ENCODE peak calls at places on chromosomes 4 and X, in ten cellular contexts. One of them, this sample, is unnamed.

GRCh38 chrX:130173190-130173895 is 1.6 kb downstream of the RAB33A start:
- DNase-seq in Peyer's patch: peak
- DNase-seq in neural crest cell: no peak
- DNase-seq in GM20000: peak
- DNase-seq in PC-3: peak
- DNase-seq in tibial nerve: peak
- DNase-seq in HFFc6: peak
- DNase-seq in endothelial cell: no peak
- DNase-seq in RWPE1: no peak
- DNase-seq in brain microvascular endothelial cell: peak
- DNase-seq in this sample: no peak

GRCh38 chr4:72179342-72179741 is 147.5 kb downstream of the NPFFR2 start:
- DNase-seq in brain microvascular endothelial cell: no peak
- DNase-seq in RWPE1: no peak
- DNase-seq in GM20000: no peak
- DNase-seq in neural crest cell: no peak
- DNase-seq in HFFc6: no peak
- DNase-seq in Peyer's patch: no peak
- DNase-seq in endothelial cell: no peak
- DNase-seq in tibial nerve: no peak
- DNase-seq in PC-3: no peak
- DNase-seq in this sample: no peak

GRCh38 chrX:6307156-6307555 is 78.5 kb upstream of the NLGN4X start:
- DNase-seq in PC-3: no peak
- DNase-seq in endothelial cell: no peak
- DNase-seq in neural crest cell: no peak
- DNase-seq in HFFc6: no peak
- DNase-seq in brain microvascular endothelial cell: no peak
- DNase-seq in Peyer's patch: no peak
- DNase-seq in tibial nerve: no peak
- DNase-seq in GM20000: no peak
- DNase-seq in RWPE1: no peak
- DNase-seq in this sample: no peak

GRCh38 chrX:19513383-19513782 is 1.9 kb downstream of the MAP3K15 start:
- DNase-seq in GM20000: no peak
- DNase-seq in HFFc6: no peak
- DNase-seq in brain microvascular endothelial cell: no peak
- DNase-seq in neural crest cell: no peak
- DNase-seq in Peyer's patch: no peak
- DNase-seq in tibial nerve: no peak
- DNase-seq in endothelial cell: no peak
- DNase-seq in PC-3: peak
- DNase-seq in RWPE1: no peak
- DNase-seq in this sample: no peak

GRCh38 chrX:2584216-2584615 is 83.4 kb upstream of the DHRSX start:
- DNase-seq in Peyer's patch: no peak
- DNase-seq in PC-3: no peak
- DNase-seq in tibial nerve: no peak
- DNase-seq in GM20000: peak
- DNase-seq in neural crest cell: peak
- DNase-seq in HFFc6: no peak
- DNase-seq in brain microvascular endothelial cell: no peak
- DNase-seq in RWPE1: no peak
- DNase-seq in endothelial cell: peak
- DNase-seq in this sample: no peak

GRCh38 chr4:80125252-80126177 is 52.5 kb upstream of the ANTXR2 start:
- DNase-seq in brain microvascular endothelial cell: no peak
- DNase-seq in HFFc6: peak
- DNase-seq in tibial nerve: peak
- DNase-seq in Peyer's patch: peak
- DNase-seq in neural crest cell: no peak
- DNase-seq in RWPE1: peak
- DNase-seq in PC-3: peak
- DNase-seq in endothelial cell: peak
- DNase-seq in GM20000: peak
- DNase-seq in this sample: no peak

GRCh38 chr4:8905773-8906667 is 34.4 kb upstream of the HMX1 start:
- DNase-seq in GM20000: no peak
- DNase-seq in brain microvascular endothelial cell: no peak
- DNase-seq in HFFc6: no peak
- DNase-seq in endothelial cell: no peak
- DNase-seq in Peyer's patch: no peak
- DNase-seq in PC-3: no peak
- DNase-seq in neural crest cell: no peak
- DNase-seq in tibial nerve: no peak
- DNase-seq in RWPE1: no peak
- DNase-seq in this sample: no peak

GRCh38 chrX:73683236-73683859 is 120.4 kb downstream of the CHIC1 start:
- DNase-seq in Peyer's patch: no peak
- DNase-seq in RWPE1: no peak
- DNase-seq in PC-3: peak
- DNase-seq in tibial nerve: no peak
- DNase-seq in HFFc6: peak
- DNase-seq in GM20000: no peak
- DNase-seq in brain microvascular endothelial cell: peak
- DNase-seq in endothelial cell: no peak
- DNase-seq in neural crest cell: no peak
- DNase-seq in this sample: no peak

GRCh38 chr4:55444822-55445221 is 49.1 kb downstream of the TMEM165 start:
- DNase-seq in endothelial cell: no peak
- DNase-seq in brain microvascular endothelial cell: peak
- DNase-seq in Peyer's patch: no peak
- DNase-seq in PC-3: peak
- DNase-seq in GM20000: no peak
- DNase-seq in neural crest cell: no peak
- DNase-seq in HFFc6: peak
- DNase-seq in tibial nerve: no peak
- DNase-seq in RWPE1: peak
- DNase-seq in this sample: no peak

GRCh38 chr4:182973421-182974340 is 56.5 kb upstream of the DCTD start:
- DNase-seq in brain microvascular endothelial cell: no peak
- DNase-seq in GM20000: no peak
- DNase-seq in Peyer's patch: no peak
- DNase-seq in tibial nerve: no peak
- DNase-seq in HFFc6: no peak
- DNase-seq in PC-3: peak
- DNase-seq in RWPE1: no peak
- DNase-seq in endothelial cell: no peak
- DNase-seq in neural crest cell: no peak
- DNase-seq in this sample: no peak

GRCh38 chrX:69015156-69015555 is 150.1 kb downstream of the PJA1 start:
- DNase-seq in tibial nerve: no peak
- DNase-seq in GM20000: no peak
- DNase-seq in PC-3: no peak
- DNase-seq in RWPE1: no peak
- DNase-seq in endothelial cell: no peak
- DNase-seq in brain microvascular endothelial cell: no peak
- DNase-seq in neural crest cell: no peak
- DNase-seq in HFFc6: no peak
- DNase-seq in Peyer's patch: no peak
- DNase-seq in this sample: no peak

GRCh38 chr4:70687821-70688794 is at the start of gene UTP3:
- DNase-seq in neural crest cell: peak
- DNase-seq in brain microvascular endothelial cell: peak
- DNase-seq in endothelial cell: peak
- DNase-seq in Peyer's patch: peak
- DNase-seq in RWPE1: peak
- DNase-seq in GM20000: peak
- DNase-seq in HFFc6: peak
- DNase-seq in PC-3: peak
- DNase-seq in tibial nerve: peak
- DNase-seq in this sample: peak

GRCh38 chr4:184983660-184984356 is 34.5 kb upstream of the HELT start:
- DNase-seq in RWPE1: peak
- DNase-seq in GM20000: peak
- DNase-seq in Peyer's patch: peak
- DNase-seq in neural crest cell: peak
- DNase-seq in brain microvascular endothelial cell: peak
- DNase-seq in tibial nerve: peak
- DNase-seq in PC-3: peak
- DNase-seq in endothelial cell: peak
- DNase-seq in HFFc6: peak
- DNase-seq in this sample: peak

GRCh38 chr4:6095023-6095817 is 77.0 kb upstream of the C4orf50 start:
- DNase-seq in neural crest cell: no peak
- DNase-seq in endothelial cell: no peak
- DNase-seq in RWPE1: no peak
- DNase-seq in PC-3: peak
- DNase-seq in brain microvascular endothelial cell: peak
- DNase-seq in Peyer's patch: no peak
- DNase-seq in tibial nerve: no peak
- DNase-seq in HFFc6: no peak
- DNase-seq in GM20000: no peak
- DNase-seq in this sample: no peak

GRCh38 chr4:3436798-3437581 is 4.8 kb upstream of the HGFAC start:
- DNase-seq in GM20000: no peak
- DNase-seq in tibial nerve: no peak
- DNase-seq in RWPE1: peak
- DNase-seq in brain microvascular endothelial cell: peak
- DNase-seq in neural crest cell: no peak
- DNase-seq in HFFc6: peak
- DNase-seq in endothelial cell: no peak
- DNase-seq in PC-3: peak
- DNase-seq in Peyer's patch: no peak
- DNase-seq in this sample: peak

GRCh38 chrX:138756234-138756633 is 44.7 kb upstream of the FGF13 start:
- DNase-seq in HFFc6: no peak
- DNase-seq in Peyer's patch: no peak
- DNase-seq in neural crest cell: peak
- DNase-seq in RWPE1: peak
- DNase-seq in brain microvascular endothelial cell: peak
- DNase-seq in GM20000: no peak
- DNase-seq in endothelial cell: peak
- DNase-seq in tibial nerve: peak
- DNase-seq in PC-3: peak
- DNase-seq in this sample: no peak

DNA sequence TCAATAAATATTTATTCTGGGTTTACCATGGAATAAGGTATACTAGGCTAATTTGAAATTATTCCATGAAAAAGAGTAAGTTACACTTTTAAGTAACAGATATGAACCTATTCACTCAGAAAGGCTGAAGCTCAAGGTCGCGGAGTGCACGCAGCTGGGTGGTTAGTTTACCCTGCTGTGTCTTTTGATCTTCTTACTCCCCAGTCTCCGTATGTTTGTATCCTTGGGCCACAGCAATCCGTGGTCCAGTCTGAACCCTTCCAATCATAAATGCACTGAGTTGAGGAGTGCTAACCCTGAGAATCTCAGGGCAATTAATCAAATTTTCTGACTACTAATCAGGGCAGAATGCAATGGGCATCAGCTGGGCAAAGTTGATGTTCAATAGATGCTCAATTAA is 33.9 kb downstream of the RPS3A start:
- DNase-seq in brain microvascular endothelial cell: no peak
- DNase-seq in Peyer's patch: no peak
- DNase-seq in neural crest cell: no peak
- DNase-seq in PC-3: no peak
- DNase-seq in endothelial cell: no peak
- DNase-seq in GM20000: no peak
- DNase-seq in tibial nerve: no peak
- DNase-seq in RWPE1: no peak
- DNase-seq in HFFc6: no peak
- DNase-seq in this sample: no peak
- TF ChIP-seq CTCF in brain microvascular endothelial cell: no peak
- TF ChIP-seq CTCF in Peyer's patch: no peak
- TF ChIP-seq CTCF in neural crest cell: no peak
- TF ChIP-seq CTCF in PC-3: no peak
- TF ChIP-seq CTCF in endothelial cell: no peak
- TF ChIP-seq CTCF in GM20000: no peak
- TF ChIP-seq CTCF in tibial nerve: no peak
- TF ChIP-seq CTCF in RWPE1: no peak
- TF ChIP-seq CTCF in HFFc6: no peak
- TF ChIP-seq CTCF in this sample: no peak

DNA sequence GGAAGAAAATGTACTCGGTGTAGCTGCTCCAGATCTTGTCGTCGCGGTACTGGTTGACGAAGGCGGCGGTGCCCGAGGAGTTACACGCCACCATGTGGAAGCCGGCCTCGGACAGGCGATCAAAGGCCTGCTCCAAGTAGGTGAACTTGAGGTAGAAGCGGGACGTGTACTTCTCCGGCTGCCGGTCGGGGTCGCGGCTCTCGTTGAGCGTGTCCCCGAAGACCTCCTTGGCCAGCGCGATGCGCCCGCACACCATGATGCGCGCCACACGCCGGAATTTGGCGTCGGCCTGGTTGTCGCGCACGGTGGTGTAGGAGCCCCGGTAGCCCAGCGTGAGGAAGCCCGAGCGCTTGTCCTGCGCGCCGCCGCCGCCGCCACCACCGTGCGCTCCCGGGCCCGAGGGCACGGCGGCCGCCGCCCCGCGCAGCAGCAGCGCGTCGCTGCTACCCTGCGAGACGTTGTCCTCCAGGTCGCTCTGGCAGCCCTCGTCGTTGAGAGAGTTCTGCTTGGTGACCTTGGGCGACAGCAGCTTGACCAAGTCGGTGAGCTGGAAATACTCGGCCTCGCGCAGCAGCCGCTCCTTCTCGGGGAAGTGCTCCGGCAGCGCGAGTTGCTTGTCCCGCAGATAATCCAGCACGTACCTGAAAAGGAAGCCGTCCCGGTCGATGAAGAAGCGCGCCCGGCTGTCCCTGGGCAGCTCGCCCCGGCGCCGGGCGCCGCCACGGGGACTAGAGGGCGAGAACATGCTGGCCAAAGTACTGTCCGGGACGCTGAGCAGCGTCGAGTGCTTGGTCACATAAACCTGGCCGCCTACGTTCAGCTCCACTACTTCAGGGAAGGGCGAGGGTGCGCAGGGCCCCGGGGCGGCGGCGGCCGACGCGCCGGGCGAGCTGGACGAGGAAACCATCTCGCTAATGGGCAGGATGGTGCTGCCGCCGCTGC is 775 bp downstream of the KCTD8 start:
- DNase-seq in HFFc6: no peak
- DNase-seq in GM20000: peak
- DNase-seq in endothelial cell: peak
- DNase-seq in PC-3: peak
- DNase-seq in RWPE1: peak
- DNase-seq in brain microvascular endothelial cell: no peak
- DNase-seq in neural crest cell: peak
- DNase-seq in tibial nerve: no peak
- DNase-seq in Peyer's patch: no peak
- DNase-seq in this sample: peak
- TF ChIP-seq CTCF in HFFc6: no peak
- TF ChIP-seq CTCF in GM20000: no peak
- TF ChIP-seq CTCF in endothelial cell: no peak
- TF ChIP-seq CTCF in PC-3: no peak
- TF ChIP-seq CTCF in RWPE1: no peak
- TF ChIP-seq CTCF in brain microvascular endothelial cell: peak
- TF ChIP-seq CTCF in neural crest cell: no peak
- TF ChIP-seq CTCF in tibial nerve: no peak
- TF ChIP-seq CTCF in Peyer's patch: no peak
- TF ChIP-seq CTCF in this sample: no peak

GRCh38 chr4:32145987-32146386 is 1425.8 kb downstream of the PCDH7 start:
- DNase-seq in PC-3: no peak
- DNase-seq in neural crest cell: no peak
- DNase-seq in GM20000: no peak
- DNase-seq in HFFc6: no peak
- DNase-seq in Peyer's patch: no peak
- DNase-seq in tibial nerve: no peak
- DNase-seq in endothelial cell: peak
- DNase-seq in brain microvascular endothelial cell: no peak
- DNase-seq in RWPE1: no peak
- DNase-seq in this sample: no peak
- TF ChIP-seq CTCF in PC-3: no peak
- TF ChIP-seq CTCF in neural crest cell: no peak
- TF ChIP-seq CTCF in GM20000: no peak
- TF ChIP-seq CTCF in HFFc6: no peak
- TF ChIP-seq CTCF in Peyer's patch: no peak
- TF ChIP-seq CTCF in tibial nerve: no peak
- TF ChIP-seq CTCF in endothelial cell: no peak
- TF ChIP-seq CTCF in brain microvascular endothelial cell: peak
- TF ChIP-seq CTCF in RWPE1: no peak
- TF ChIP-seq CTCF in this sample: no peak

GRCh38 chr4:152581536-152582160 is 45.8 kb upstream of the FBXW7 start:
- DNase-seq in Peyer's patch: no peak
- DNase-seq in HFFc6: no peak
- DNase-seq in endothelial cell: no peak
- DNase-seq in PC-3: no peak
- DNase-seq in tibial nerve: no peak
- DNase-seq in GM20000: no peak
- DNase-seq in neural crest cell: no peak
- DNase-seq in brain microvascular endothelial cell: peak
- DNase-seq in RWPE1: no peak
- DNase-seq in this sample: no peak
- TF ChIP-seq CTCF in Peyer's patch: no peak
- TF ChIP-seq CTCF in HFFc6: peak
- TF ChIP-seq CTCF in endothelial cell: no peak
- TF ChIP-seq CTCF in PC-3: peak
- TF ChIP-seq CTCF in tibial nerve: no peak
- TF ChIP-seq CTCF in GM20000: no peak
- TF ChIP-seq CTCF in neural crest cell: peak
- TF ChIP-seq CTCF in brain microvascular endothelial cell: peak
- TF ChIP-seq CTCF in RWPE1: no peak
- TF ChIP-seq CTCF in this sample: no peak

This sample was measured in breast epithelium.